ENCODE peak calls at places on chromosomes 7 and 10, in ten cellular contexts. A is aorta; K is HepG2; H is A549; E is thoracic aorta; O is AG04450; Y is mammary epithelial cell; X is CD8-positive, alpha-beta T cell; M is esophagus squamous epithelium; T is psoas muscle. W is an unnamed sample.

GRCh38 chr10:83862723-83863122 is 276.6 kb upstream of the GHITM start:
- DNase-seq in A (no peak), K (no peak), H (no peak), E (no peak), O (no peak), Y (no peak), X (no peak), M (no peak), T (no peak), W (no peak)

GRCh38 chr7:3204526-3204925 is 96.5 kb upstream of the SDK1 start:
- DNase-seq in A (no peak), K (no peak), H (no peak), E (no peak), O (no peak), Y (no peak), X (no peak), M (no peak), T (no peak), W (no peak)

GRCh38 chr10:2759203-2759602 is 308.1 kb upstream of the PFKP start:
- DNase-seq in A (no peak), K (no peak), H (no peak), E (no peak), O (no peak), Y (no peak), X (no peak), M (no peak), T (no peak), W (no peak)

GRCh38 chr7:221996-222715 is 29.8 kb downstream of the FAM20C start:
- DNase-seq in A (no peak), K (no peak), H (no peak), E (no peak), O (no peak), Y (no peak), X (no peak), M (no peak), T (no peak), W (no peak)

GRCh38 chr7:35035511-35035921 is 1.8 kb downstream of the DPY19L1 start:
- DNase-seq in A (no peak), K (peak; percentile 21), H (peak; percentile 75), E (no peak), O (no peak), Y (peak; percentile 47), X (no peak), M (no peak), T (no peak), W (no peak)

GRCh38 chr10:12250181-12250580 is 54.2 kb downstream of the CDC123 start:
- DNase-seq in A (no peak), K (no peak), H (no peak), E (no peak), O (no peak), Y (no peak), X (no peak), M (no peak), T (no peak), W (no peak)

GRCh38 chr7:102451371-102452054 is 13.2 kb downstream of the ALKBH4 start:
- DNase-seq in A (no peak), K (peak; percentile 67), H (no peak), E (no peak), O (no peak), Y (peak; percentile 53), X (no peak), M (no peak), T (no peak), W (no peak)

GRCh38 chr7:51234139-51234538 is 82.5 kb downstream of the COBL start:
- DNase-seq in A (no peak), K (no peak), H (no peak), E (no peak), O (no peak), Y (no peak), X (no peak), M (no peak), T (peak; percentile 86), W (no peak)

GRCh38 chr10:116706281-116706680 is 36.1 kb downstream of the HSPA12A start:
- DNase-seq in A (no peak), K (no peak), H (no peak), E (no peak), O (no peak), Y (no peak), X (no peak), M (no peak), T (no peak), W (no peak)

GRCh38 chr10:116708386-116708785 is 34.0 kb downstream of the HSPA12A start:
- DNase-seq in A (no peak), K (no peak), H (no peak), E (no peak), O (peak; percentile 67), Y (peak; percentile 4), X (no peak), M (no peak), T (no peak), W (no peak)

GRCh38 chr10:116707981-116708380 is 34.4 kb downstream of the HSPA12A start:
- DNase-seq in A (no peak), K (no peak), H (no peak), E (no peak), O (no peak), Y (no peak), X (no peak), M (no peak), T (no peak), W (no peak)

GRCh38 chr10:116710021-116710420 is 32.3 kb downstream of the HSPA12A start:
- DNase-seq in A (no peak), K (no peak), H (no peak), E (no peak), O (no peak), Y (no peak), X (no peak), M (no peak), T (no peak), W (no peak)

DNA sequence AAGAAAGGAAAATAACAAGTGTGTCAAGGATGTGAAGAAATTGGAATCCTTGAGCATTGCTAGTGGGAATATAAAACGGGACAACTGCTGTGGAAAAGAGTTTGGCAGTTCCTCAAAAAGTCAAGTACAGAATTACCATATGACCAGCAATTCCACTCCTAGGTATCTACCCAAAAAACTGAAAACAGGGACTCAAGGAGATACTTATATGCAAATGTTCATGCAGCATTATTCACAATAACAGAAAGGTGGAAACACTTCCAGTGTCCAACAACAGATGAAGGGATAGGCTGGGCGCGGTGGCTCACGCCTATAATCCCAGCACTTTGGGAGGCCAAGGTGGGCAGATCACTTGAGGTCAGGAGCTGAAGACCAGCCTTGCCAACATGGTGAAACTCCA is 33.5 kb downstream of the HSPA12A start:
- DNase-seq in A (no peak), K (no peak), H (no peak), E (no peak), O (no peak), Y (no peak), X (no peak), M (no peak), T (no peak), W (no peak)
- H3K27ac ChIP-seq in A (no peak overlapping the region), K (no peak overlapping the region), H (no peak overlapping the region), E (peak overlapping the region; percentile 55), O (no peak overlapping the region), Y (no peak overlapping the region), X (no peak overlapping the region), M (no peak overlapping the region), T (no peak overlapping the region), W (no peak overlapping the region)

GRCh38 chr10:5649746-5650145 is 16.6 kb downstream of the ASB13 start:
- DNase-seq in A (no peak), K (no peak), H (no peak), E (no peak), O (no peak), Y (no peak), X (no peak), M (no peak), T (no peak), W (no peak)

GRCh38 chr10:5650664-5651063 is 15.7 kb downstream of the ASB13 start:
- DNase-seq in A (no peak), K (no peak), H (no peak), E (no peak), O (no peak), Y (no peak), X (no peak), M (no peak), T (no peak), W (no peak)

GRCh38 chr10:5648494-5649457 is 17.6 kb downstream of the ASB13 start:
- DNase-seq in A (no peak), K (no peak), H (peak; percentile 23), E (no peak), O (no peak), Y (no peak), X (no peak), M (no peak), T (no peak), W (no peak)

GRCh38 chr10:5652746-5653145 is 13.6 kb downstream of the ASB13 start:
- DNase-seq in A (no peak), K (no peak), H (no peak), E (no peak), O (no peak), Y (no peak), X (no peak), M (no peak), T (no peak), W (no peak)

DNA sequence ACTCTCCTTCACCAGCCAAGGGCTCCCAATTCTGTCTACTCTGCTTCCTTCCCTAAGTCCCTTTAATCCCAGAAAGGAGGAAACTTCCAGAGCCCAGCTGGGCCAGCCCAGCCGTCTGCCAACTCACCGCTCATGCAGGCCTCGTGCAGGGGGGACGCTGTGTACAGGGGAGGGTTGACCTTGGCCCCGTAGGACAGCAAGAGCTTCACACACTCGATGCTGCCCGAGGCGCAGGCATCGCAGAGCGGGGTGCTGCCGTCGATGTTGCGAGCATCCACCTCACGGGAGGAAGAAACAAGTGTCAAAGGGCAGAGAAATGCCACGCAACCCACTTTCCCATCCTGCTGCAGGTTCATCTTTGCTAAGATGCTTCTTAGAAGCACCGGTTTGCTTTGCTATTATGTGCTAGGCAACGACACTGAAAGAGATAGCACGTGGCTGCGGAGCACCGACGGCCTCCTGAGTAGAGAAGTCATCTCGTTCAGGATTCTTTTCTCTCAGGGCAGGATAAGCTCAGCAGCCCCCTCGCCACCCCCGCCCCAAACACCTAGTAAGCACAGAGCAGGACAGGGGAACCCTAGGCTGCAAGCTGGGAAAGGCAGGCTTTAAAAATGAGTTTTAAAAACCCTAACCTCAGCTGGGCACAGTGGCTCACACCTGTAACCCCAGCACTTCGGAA is 15.2 kb downstream of the ASB13 start:
- DNase-seq in A (no peak), K (no peak), H (no peak), E (no peak), O (no peak), Y (no peak), X (no peak), M (no peak), T (no peak), W (no peak)
- H3K27ac ChIP-seq in A (no peak overlapping the region), K (no peak overlapping the region), H (no peak overlapping the region), E (peak overlapping the region; percentile 45), O (no peak overlapping the region), Y (no peak overlapping the region), X (no peak overlapping the region), M (peak overlapping the region; percentile 63), T (no peak overlapping the region), W (no peak overlapping the region)

GRCh38 chr10:52332815-52333214 is 18.7 kb downstream of the DKK1 start:
- DNase-seq in A (no peak), K (no peak), H (peak; percentile 25), E (no peak), O (no peak), Y (no peak), X (no peak), M (no peak), T (no peak), W (no peak)
- H3K27ac ChIP-seq in A (no peak overlapping the region), K (no peak overlapping the region), H (peak overlapping the region; percentile 70), E (no peak overlapping the region), O (no peak overlapping the region), Y (no peak overlapping the region), X (no peak overlapping the region), M (no peak overlapping the region), T (no peak overlapping the region), W (peak overlapping the region; percentile 1)

DNA sequence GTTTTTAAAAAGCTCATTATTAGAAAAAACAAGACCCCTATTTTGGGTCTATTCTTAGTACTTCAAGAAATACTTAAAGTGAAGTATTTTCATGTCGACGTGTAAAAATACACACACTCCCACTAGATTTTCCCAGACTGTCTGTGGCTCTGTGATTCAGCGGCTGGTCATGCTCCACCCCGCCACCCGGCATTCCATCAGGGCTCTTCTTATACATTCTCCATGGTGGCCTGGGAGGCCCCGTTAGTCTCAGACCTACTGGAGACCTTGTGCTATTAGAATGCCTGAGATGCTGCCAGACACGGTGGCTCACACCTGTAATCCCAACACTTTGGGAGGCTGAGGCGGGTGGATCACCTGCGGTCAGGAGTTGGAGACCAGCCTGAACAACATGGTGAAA is 13.1 kb downstream of the TECPR1 start:
- DNase-seq in A (no peak), K (no peak), H (no peak), E (no peak), O (no peak), Y (no peak), X (no peak), M (no peak), T (no peak), W (no peak)
- H3K27ac ChIP-seq in A (no peak overlapping the region), K (no peak overlapping the region), H (no peak overlapping the region), E (no peak overlapping the region), O (no peak overlapping the region), Y (no peak overlapping the region), X (no peak overlapping the region), M (no peak overlapping the region), T (no peak overlapping the region), W (no peak overlapping the region)